ENCODE peak calls at places on chromosomes 5 and 9, in eight cellular contexts. One of them, this sample, is unnamed.
A peak's percentile ranks its signal among the peaks of the same experiment; 100 is the strongest.

GRCh38 chr5:99275128-99275527 is 346.3 kb upstream of the CHD1 start:
- DNase-seq in HCT116: no peak
- DNase-seq in stomach: no peak
- DNase-seq in astrocyte: no peak
- DNase-seq in prostate gland: no peak
- DNase-seq in right cardiac atrium: no peak
- DNase-seq in cardiac muscle cell: no peak
- DNase-seq in CD4-positive, CD25-positive, alpha-beta regulatory T cell: no peak
- DNase-seq in this sample: no peak

GRCh38 chr9:111979561-111979960 is 82.9 kb downstream of the UGCG start:
- DNase-seq in HCT116: no peak
- DNase-seq in stomach: no peak
- DNase-seq in astrocyte: no peak
- DNase-seq in prostate gland: no peak
- DNase-seq in right cardiac atrium: no peak
- DNase-seq in cardiac muscle cell: no peak
- DNase-seq in CD4-positive, CD25-positive, alpha-beta regulatory T cell: no peak
- DNase-seq in this sample: no peak

GRCh38 chr5:123610665-123611406 is 98.9 kb downstream of the CSNK1G3 start:
- DNase-seq in HCT116: peak; percentile 54
- DNase-seq in stomach: no peak
- DNase-seq in astrocyte: peak; percentile 46
- DNase-seq in prostate gland: peak; percentile 26
- DNase-seq in right cardiac atrium: no peak
- DNase-seq in cardiac muscle cell: peak; percentile 84
- DNase-seq in CD4-positive, CD25-positive, alpha-beta regulatory T cell: peak; percentile 74
- DNase-seq in this sample: no peak

GRCh38 chr9:77834898-77835505 is 186.9 kb upstream of the GNA14 start:
- DNase-seq in HCT116: no peak
- DNase-seq in stomach: no peak
- DNase-seq in astrocyte: peak; percentile 70
- DNase-seq in prostate gland: no peak
- DNase-seq in right cardiac atrium: no peak
- DNase-seq in cardiac muscle cell: peak; percentile 28
- DNase-seq in CD4-positive, CD25-positive, alpha-beta regulatory T cell: no peak
- DNase-seq in this sample: no peak

GRCh38 chr5:170336065-170336464 is 38.5 kb upstream of the LCP2 start:
- DNase-seq in HCT116: no peak
- DNase-seq in stomach: no peak
- DNase-seq in astrocyte: no peak
- DNase-seq in prostate gland: no peak
- DNase-seq in right cardiac atrium: no peak
- DNase-seq in cardiac muscle cell: no peak
- DNase-seq in CD4-positive, CD25-positive, alpha-beta regulatory T cell: peak; percentile 58
- DNase-seq in this sample: no peak

GRCh38 chr9:96022445-96023031 is 147.0 kb downstream of the ERCC6L2 start:
- DNase-seq in HCT116: no peak
- DNase-seq in stomach: no peak
- DNase-seq in astrocyte: no peak
- DNase-seq in prostate gland: no peak
- DNase-seq in right cardiac atrium: peak; percentile 64
- DNase-seq in cardiac muscle cell: no peak
- DNase-seq in CD4-positive, CD25-positive, alpha-beta regulatory T cell: peak; percentile 48
- DNase-seq in this sample: peak; percentile 52

GRCh38 chr9:32703635-32704034 is 68.2 kb upstream of the TAF1L start:
- DNase-seq in HCT116: no peak
- DNase-seq in stomach: no peak
- DNase-seq in astrocyte: no peak
- DNase-seq in prostate gland: no peak
- DNase-seq in right cardiac atrium: no peak
- DNase-seq in cardiac muscle cell: peak; percentile 7
- DNase-seq in CD4-positive, CD25-positive, alpha-beta regulatory T cell: no peak
- DNase-seq in this sample: no peak

GRCh38 chr9:117021881-117022280 is 334.8 kb downstream of the TRIM32 start:
- DNase-seq in HCT116: no peak
- DNase-seq in stomach: no peak
- DNase-seq in astrocyte: no peak
- DNase-seq in prostate gland: no peak
- DNase-seq in right cardiac atrium: no peak
- DNase-seq in cardiac muscle cell: no peak
- DNase-seq in CD4-positive, CD25-positive, alpha-beta regulatory T cell: no peak
- DNase-seq in this sample: no peak

GRCh38 chr9:81690251-81690851 is 1.0 kb upstream of the TLE1 start:
- DNase-seq in HCT116: no peak
- DNase-seq in stomach: peak; percentile 70
- DNase-seq in astrocyte: peak; percentile 33
- DNase-seq in prostate gland: peak; percentile 88
- DNase-seq in right cardiac atrium: peak; percentile 25
- DNase-seq in cardiac muscle cell: no peak
- DNase-seq in CD4-positive, CD25-positive, alpha-beta regulatory T cell: peak; percentile 2
- DNase-seq in this sample: peak; percentile 52

GRCh38 chr5:84564311-84564710 is 179.6 kb upstream of the EDIL3 start:
- DNase-seq in HCT116: no peak
- DNase-seq in stomach: no peak
- DNase-seq in astrocyte: peak; percentile 57
- DNase-seq in prostate gland: no peak
- DNase-seq in right cardiac atrium: no peak
- DNase-seq in cardiac muscle cell: peak; percentile 1
- DNase-seq in CD4-positive, CD25-positive, alpha-beta regulatory T cell: no peak
- DNase-seq in this sample: no peak

GRCh38 chr5:94467560-94468504 is 150.6 kb downstream of the KIAA0825 start:
- DNase-seq in HCT116: no peak
- DNase-seq in stomach: no peak
- DNase-seq in astrocyte: no peak
- DNase-seq in prostate gland: no peak
- DNase-seq in right cardiac atrium: no peak
- DNase-seq in cardiac muscle cell: no peak
- DNase-seq in CD4-positive, CD25-positive, alpha-beta regulatory T cell: no peak
- DNase-seq in this sample: no peak

GRCh38 chr9:120910643-120911042 is 16.0 kb downstream of the TRAF1 start:
- DNase-seq in HCT116: no peak
- DNase-seq in stomach: no peak
- DNase-seq in astrocyte: no peak
- DNase-seq in prostate gland: no peak
- DNase-seq in right cardiac atrium: no peak
- DNase-seq in cardiac muscle cell: no peak
- DNase-seq in CD4-positive, CD25-positive, alpha-beta regulatory T cell: no peak
- DNase-seq in this sample: no peak

GRCh38 chr5:119269061-119269579 is 86.7 kb upstream of the TNFAIP8 start:
- DNase-seq in HCT116: peak; percentile 7
- DNase-seq in stomach: peak; percentile 39
- DNase-seq in astrocyte: peak; percentile 28
- DNase-seq in prostate gland: peak; percentile 52
- DNase-seq in right cardiac atrium: no peak
- DNase-seq in cardiac muscle cell: no peak
- DNase-seq in CD4-positive, CD25-positive, alpha-beta regulatory T cell: peak; percentile 69
- DNase-seq in this sample: peak; percentile 31

GRCh38 chr5:53170748-53171349 is 61.3 kb upstream of the MOCS2 start:
- DNase-seq in HCT116: peak; percentile 32
- DNase-seq in stomach: no peak
- DNase-seq in astrocyte: peak; percentile 12
- DNase-seq in prostate gland: no peak
- DNase-seq in right cardiac atrium: no peak
- DNase-seq in cardiac muscle cell: peak; percentile 62
- DNase-seq in CD4-positive, CD25-positive, alpha-beta regulatory T cell: peak; percentile 2
- DNase-seq in this sample: no peak

GRCh38 chr9:113673726-113674125 is 202.4 kb upstream of the ZNF618 start:
- DNase-seq in HCT116: no peak
- DNase-seq in stomach: no peak
- DNase-seq in astrocyte: peak; percentile 73
- DNase-seq in prostate gland: no peak
- DNase-seq in right cardiac atrium: no peak
- DNase-seq in cardiac muscle cell: peak; percentile 29
- DNase-seq in CD4-positive, CD25-positive, alpha-beta regulatory T cell: no peak
- DNase-seq in this sample: no peak

GRCh38 chr5:6713274-6714181 is at the start of gene TENT4A:
- DNase-seq in HCT116: no peak
- DNase-seq in stomach: no peak
- DNase-seq in astrocyte: peak; percentile 84
- DNase-seq in prostate gland: no peak
- DNase-seq in right cardiac atrium: peak; percentile 61
- DNase-seq in cardiac muscle cell: peak; percentile 26
- DNase-seq in CD4-positive, CD25-positive, alpha-beta regulatory T cell: no peak
- DNase-seq in this sample: peak; percentile 44

DNA sequence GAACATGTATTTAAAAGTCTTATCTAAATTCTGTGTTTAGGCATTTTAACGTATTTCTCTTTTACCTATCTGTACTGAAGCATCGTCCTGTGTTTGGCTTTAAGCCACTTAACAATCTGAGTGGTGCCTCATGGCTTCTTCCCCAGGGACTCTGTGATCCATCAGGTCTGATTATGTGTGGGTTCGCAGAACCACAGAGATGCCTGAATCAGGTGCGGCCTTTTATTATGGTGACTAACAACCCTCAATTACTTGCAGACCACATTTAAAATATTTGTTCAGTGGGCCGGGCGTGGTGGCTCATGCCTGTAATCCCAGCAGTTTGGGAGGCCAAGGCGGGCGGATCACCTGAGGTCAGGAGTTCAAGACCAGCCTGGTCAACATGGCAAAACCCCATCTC is 39.6 kb upstream of the SAP30L start:
- DNase-seq in HCT116: peak; percentile 29
- DNase-seq in stomach: no peak
- DNase-seq in astrocyte: peak; percentile 87
- DNase-seq in prostate gland: no peak
- DNase-seq in right cardiac atrium: no peak
- DNase-seq in cardiac muscle cell: no peak
- DNase-seq in CD4-positive, CD25-positive, alpha-beta regulatory T cell: no peak
- DNase-seq in this sample: no peak
- H3K4me3 ChIP-seq in HCT116: no peak overlapping the region
- H3K4me3 ChIP-seq in stomach: no peak overlapping the region
- H3K4me3 ChIP-seq in astrocyte: no peak overlapping the region
- H3K4me3 ChIP-seq in prostate gland: no peak overlapping the region
- H3K4me3 ChIP-seq in right cardiac atrium: no peak overlapping the region
- H3K4me3 ChIP-seq in cardiac muscle cell: no peak overlapping the region
- H3K4me3 ChIP-seq in CD4-positive, CD25-positive, alpha-beta regulatory T cell: no peak overlapping the region
- H3K4me3 ChIP-seq in this sample: no peak overlapping the region

DNA sequence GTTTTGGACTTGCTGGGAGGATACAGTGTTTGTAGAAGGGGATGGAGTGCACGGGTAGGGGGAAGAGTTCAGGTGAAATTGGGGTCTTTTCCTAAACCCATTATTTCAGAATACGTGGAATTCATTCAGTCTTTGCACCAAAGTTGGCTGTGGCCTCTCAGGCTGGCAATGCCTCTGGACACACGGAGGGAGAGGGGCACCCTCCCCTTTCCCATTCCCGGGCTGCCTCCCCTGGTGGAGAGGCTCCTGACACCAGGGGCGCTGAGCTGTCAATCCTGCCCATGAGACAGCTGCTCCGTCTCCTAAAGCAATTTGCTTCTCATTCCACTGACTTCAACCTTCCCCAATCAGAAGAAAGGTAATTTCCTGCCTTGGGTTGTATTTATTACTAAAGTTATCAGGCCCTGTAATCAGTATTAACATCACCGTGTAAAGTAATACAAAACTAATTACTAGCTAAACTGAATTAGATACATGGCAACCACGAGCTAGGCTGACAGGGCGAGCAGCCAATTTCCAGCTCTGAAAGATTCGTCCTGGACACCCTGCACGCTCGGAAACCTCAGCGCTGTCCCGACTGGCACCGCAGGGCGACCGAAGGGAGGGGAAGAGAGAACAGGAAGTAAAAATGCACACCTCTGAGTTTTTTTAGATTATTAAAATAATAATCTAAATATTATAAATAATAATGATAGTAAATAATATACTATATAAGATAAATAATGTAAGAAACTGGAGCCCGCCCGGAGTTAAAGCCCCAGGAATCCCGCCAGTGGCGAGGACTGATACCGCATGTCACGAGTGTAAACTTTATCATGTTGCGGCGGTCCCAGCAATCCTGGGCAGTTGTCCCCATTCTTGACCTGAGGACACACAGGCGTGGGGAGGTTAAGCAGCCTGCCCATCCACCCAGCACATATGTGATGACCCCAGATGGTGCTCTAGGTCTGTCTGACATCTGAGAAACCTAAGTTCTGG is 6.9 kb upstream of the OLFM1 start:
- DNase-seq in HCT116: no peak
- DNase-seq in stomach: no peak
- DNase-seq in astrocyte: no peak
- DNase-seq in prostate gland: no peak
- DNase-seq in right cardiac atrium: no peak
- DNase-seq in cardiac muscle cell: no peak
- DNase-seq in CD4-positive, CD25-positive, alpha-beta regulatory T cell: no peak
- DNase-seq in this sample: no peak
- H3K27me3 ChIP-seq in HCT116: peaks cover 34% of the 10 kb centered on the region
- H3K27me3 ChIP-seq in stomach: no peaks in the 10 kb centered on the region
- H3K27me3 ChIP-seq in astrocyte: peaks cover 9% of the 10 kb centered on the region
- H3K27me3 ChIP-seq in prostate gland: no peaks in the 10 kb centered on the region
- H3K27me3 ChIP-seq in right cardiac atrium: no peaks in the 10 kb centered on the region
- H3K27me3 ChIP-seq in cardiac muscle cell: peaks cover 20% of the 10 kb centered on the region
- H3K27me3 ChIP-seq in CD4-positive, CD25-positive, alpha-beta regulatory T cell: no peaks in the 10 kb centered on the region
- H3K27me3 ChIP-seq in this sample: no peaks in the 10 kb centered on the region

DNA sequence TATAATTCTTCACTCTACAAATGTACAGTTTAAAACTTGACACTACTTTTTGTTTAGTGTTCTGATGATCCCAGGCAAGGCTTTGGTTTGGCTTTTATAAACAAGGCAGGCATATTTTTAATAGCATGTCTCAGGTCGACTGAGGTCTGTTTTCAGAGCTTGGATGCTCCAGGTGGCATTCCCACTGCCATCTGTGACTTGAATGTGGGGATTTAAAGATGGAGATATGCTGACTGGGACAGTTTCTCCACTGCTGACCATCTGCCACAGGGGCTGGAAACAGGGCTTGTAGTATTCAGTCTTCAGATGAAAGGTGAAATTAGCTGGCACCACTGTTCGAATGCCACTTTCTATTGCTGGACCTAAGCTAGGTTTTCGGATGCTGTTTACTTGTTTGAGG is 1266.2 kb upstream of the CDH18 start:
- DNase-seq in HCT116: no peak
- DNase-seq in stomach: no peak
- DNase-seq in astrocyte: no peak
- DNase-seq in prostate gland: no peak
- DNase-seq in right cardiac atrium: no peak
- DNase-seq in cardiac muscle cell: no peak
- DNase-seq in CD4-positive, CD25-positive, alpha-beta regulatory T cell: no peak
- DNase-seq in this sample: no peak
- H3K9me3 ChIP-seq in HCT116: peaks cover 24% of the 10 kb centered on the region
- H3K9me3 ChIP-seq in stomach: peaks cover 23% of the 10 kb centered on the region
- H3K9me3 ChIP-seq in astrocyte: no peaks in the 10 kb centered on the region
- H3K9me3 ChIP-seq in prostate gland: no peaks in the 10 kb centered on the region
- H3K9me3 ChIP-seq in right cardiac atrium: no peaks in the 10 kb centered on the region
- H3K9me3 ChIP-seq in cardiac muscle cell: no peaks in the 10 kb centered on the region
- H3K9me3 ChIP-seq in CD4-positive, CD25-positive, alpha-beta regulatory T cell: no peaks in the 10 kb centered on the region
- H3K9me3 ChIP-seq in this sample: no peaks in the 10 kb centered on the region

DNA sequence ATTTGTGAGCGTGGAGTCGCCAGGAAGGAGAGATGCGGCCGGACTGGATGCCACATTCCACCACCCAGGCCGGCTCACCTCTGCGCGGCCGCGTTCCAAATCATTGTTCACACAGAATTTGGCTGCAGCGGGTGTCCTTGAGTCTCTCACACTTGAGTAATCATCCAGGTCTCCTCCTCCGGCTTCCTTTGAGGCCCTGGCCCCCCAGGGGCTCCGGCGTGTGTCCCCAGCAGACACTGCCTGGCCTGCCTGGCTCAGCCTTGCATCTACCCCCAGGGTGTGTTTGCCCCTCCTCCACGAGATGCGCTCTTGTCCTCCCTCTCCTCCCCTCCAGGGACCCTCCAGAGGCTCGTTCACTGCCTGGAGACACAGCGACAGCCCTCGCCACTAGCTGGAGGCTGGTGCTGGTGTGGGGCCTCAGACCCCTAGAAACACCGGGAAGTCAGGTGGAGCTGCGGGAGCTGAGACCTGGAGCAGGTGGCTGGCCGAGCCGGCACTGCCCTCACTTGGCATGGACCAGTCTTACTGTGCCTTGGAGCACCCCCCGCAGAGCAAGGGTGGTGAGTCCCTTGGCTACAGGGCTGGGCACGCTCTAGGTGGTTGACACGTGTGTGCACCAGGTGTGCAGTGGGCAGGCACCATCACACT is 7.0 kb upstream of the SLC9A3 start:
- DNase-seq in HCT116: no peak
- DNase-seq in stomach: no peak
- DNase-seq in astrocyte: no peak
- DNase-seq in prostate gland: no peak
- DNase-seq in right cardiac atrium: peak; percentile 9
- DNase-seq in cardiac muscle cell: no peak
- DNase-seq in CD4-positive, CD25-positive, alpha-beta regulatory T cell: no peak
- DNase-seq in this sample: no peak
- H3K4me3 ChIP-seq in HCT116: no peak overlapping the region
- H3K4me3 ChIP-seq in stomach: no peak overlapping the region
- H3K4me3 ChIP-seq in astrocyte: no peak overlapping the region
- H3K4me3 ChIP-seq in prostate gland: no peak overlapping the region
- H3K4me3 ChIP-seq in right cardiac atrium: no peak overlapping the region
- H3K4me3 ChIP-seq in cardiac muscle cell: no peak overlapping the region
- H3K4me3 ChIP-seq in CD4-positive, CD25-positive, alpha-beta regulatory T cell: no peak overlapping the region
- H3K4me3 ChIP-seq in this sample: no peak overlapping the region